ENCODE peak calls at places on chromosomes 7 and 10, in ten cellular contexts. One of them, this sample, is unnamed.

GRCh38 chr10:70674560-70675495 is 2.5 kb downstream of the ADAMTS14 start:
- DNase-seq in astrocyte of the hippocampus: no peak
- DNase-seq in non-pigmented ciliary epithelial cell: no peak
- DNase-seq in GM23338: no peak
- DNase-seq in AG04450: no peak
- DNase-seq in endothelial cell: no peak
- DNase-seq in germinal center: no peak
- DNase-seq in astrocyte of the spinal cord: no peak
- DNase-seq in AG08396: no peak
- DNase-seq in tibial artery: no peak
- DNase-seq in this sample: no peak

GRCh38 chr10:62648941-62649340 is 155.6 kb upstream of the ADO start:
- DNase-seq in astrocyte of the hippocampus: no peak
- DNase-seq in non-pigmented ciliary epithelial cell: no peak
- DNase-seq in GM23338: no peak
- DNase-seq in AG04450: no peak
- DNase-seq in endothelial cell: no peak
- DNase-seq in germinal center: no peak
- DNase-seq in astrocyte of the spinal cord: no peak
- DNase-seq in AG08396: no peak
- DNase-seq in tibial artery: no peak
- DNase-seq in this sample: no peak

GRCh38 chr10:21614000-21614399 is 80.0 kb downstream of the MLLT10 start:
- DNase-seq in astrocyte of the hippocampus: no peak
- DNase-seq in non-pigmented ciliary epithelial cell: no peak
- DNase-seq in GM23338: peak
- DNase-seq in AG04450: no peak
- DNase-seq in endothelial cell: no peak
- DNase-seq in germinal center: no peak
- DNase-seq in astrocyte of the spinal cord: no peak
- DNase-seq in AG08396: no peak
- DNase-seq in tibial artery: no peak
- DNase-seq in this sample: no peak

GRCh38 chr7:80439894-80440811 is 71.7 kb downstream of the GNAT3 start:
- DNase-seq in astrocyte of the hippocampus: peak
- DNase-seq in non-pigmented ciliary epithelial cell: no peak
- DNase-seq in GM23338: no peak
- DNase-seq in AG04450: no peak
- DNase-seq in endothelial cell: no peak
- DNase-seq in germinal center: no peak
- DNase-seq in astrocyte of the spinal cord: peak
- DNase-seq in AG08396: peak
- DNase-seq in tibial artery: no peak
- DNase-seq in this sample: no peak

GRCh38 chr10:19532411-19532810 is 283.8 kb upstream of the PLXDC2 start:
- DNase-seq in astrocyte of the hippocampus: no peak
- DNase-seq in non-pigmented ciliary epithelial cell: no peak
- DNase-seq in GM23338: no peak
- DNase-seq in AG04450: no peak
- DNase-seq in endothelial cell: no peak
- DNase-seq in germinal center: no peak
- DNase-seq in astrocyte of the spinal cord: no peak
- DNase-seq in AG08396: no peak
- DNase-seq in tibial artery: no peak
- DNase-seq in this sample: no peak

GRCh38 chr10:30359373-30360206 is 10.5 kb upstream of the MTPAP start:
- DNase-seq in astrocyte of the hippocampus: peak
- DNase-seq in non-pigmented ciliary epithelial cell: no peak
- DNase-seq in GM23338: peak
- DNase-seq in AG04450: no peak
- DNase-seq in endothelial cell: peak
- DNase-seq in germinal center: peak
- DNase-seq in astrocyte of the spinal cord: peak
- DNase-seq in AG08396: peak
- DNase-seq in tibial artery: peak
- DNase-seq in this sample: peak

GRCh38 chr10:118980135-118980865 is 49.2 kb upstream of the NANOS1 start:
- DNase-seq in astrocyte of the hippocampus: no peak
- DNase-seq in non-pigmented ciliary epithelial cell: no peak
- DNase-seq in GM23338: no peak
- DNase-seq in AG04450: no peak
- DNase-seq in endothelial cell: no peak
- DNase-seq in germinal center: no peak
- DNase-seq in astrocyte of the spinal cord: no peak
- DNase-seq in AG08396: no peak
- DNase-seq in tibial artery: no peak
- DNase-seq in this sample: no peak

GRCh38 chr10:130547368-130547767 is 411.2 kb downstream of the GLRX3 start:
- DNase-seq in astrocyte of the hippocampus: no peak
- DNase-seq in non-pigmented ciliary epithelial cell: no peak
- DNase-seq in GM23338: no peak
- DNase-seq in AG04450: no peak
- DNase-seq in endothelial cell: no peak
- DNase-seq in germinal center: no peak
- DNase-seq in astrocyte of the spinal cord: no peak
- DNase-seq in AG08396: no peak
- DNase-seq in tibial artery: no peak
- DNase-seq in this sample: no peak

GRCh38 chr10:69819713-69820506 is 18.2 kb downstream of the COL13A1 start:
- DNase-seq in astrocyte of the hippocampus: peak
- DNase-seq in non-pigmented ciliary epithelial cell: no peak
- DNase-seq in GM23338: no peak
- DNase-seq in AG04450: no peak
- DNase-seq in endothelial cell: no peak
- DNase-seq in germinal center: no peak
- DNase-seq in astrocyte of the spinal cord: no peak
- DNase-seq in AG08396: peak
- DNase-seq in tibial artery: no peak
- DNase-seq in this sample: no peak

GRCh38 chr7:25851332-25852248 is 300.4 kb upstream of the NFE2L3 start:
- DNase-seq in astrocyte of the hippocampus: peak
- DNase-seq in non-pigmented ciliary epithelial cell: no peak
- DNase-seq in GM23338: peak
- DNase-seq in AG04450: peak
- DNase-seq in endothelial cell: peak
- DNase-seq in germinal center: peak
- DNase-seq in astrocyte of the spinal cord: peak
- DNase-seq in AG08396: peak
- DNase-seq in tibial artery: peak
- DNase-seq in this sample: peak

GRCh38 chr7:1512781-1513656 is 8.8 kb upstream of the INTS1 start:
- DNase-seq in astrocyte of the hippocampus: peak
- DNase-seq in non-pigmented ciliary epithelial cell: no peak
- DNase-seq in GM23338: no peak
- DNase-seq in AG04450: no peak
- DNase-seq in endothelial cell: no peak
- DNase-seq in germinal center: peak
- DNase-seq in astrocyte of the spinal cord: peak
- DNase-seq in AG08396: peak
- DNase-seq in tibial artery: peak
- DNase-seq in this sample: no peak

GRCh38 chr10:99435986-99436633 is 5.7 kb upstream of the GOT1 start:
- DNase-seq in astrocyte of the hippocampus: peak
- DNase-seq in non-pigmented ciliary epithelial cell: peak
- DNase-seq in GM23338: peak
- DNase-seq in AG04450: peak
- DNase-seq in endothelial cell: peak
- DNase-seq in germinal center: peak
- DNase-seq in astrocyte of the spinal cord: peak
- DNase-seq in AG08396: peak
- DNase-seq in tibial artery: no peak
- DNase-seq in this sample: no peak

GRCh38 chr7:1758417-1758858 is 88.4 kb downstream of the ELFN1 start:
- DNase-seq in astrocyte of the hippocampus: peak
- DNase-seq in non-pigmented ciliary epithelial cell: no peak
- DNase-seq in GM23338: peak
- DNase-seq in AG04450: no peak
- DNase-seq in endothelial cell: no peak
- DNase-seq in germinal center: no peak
- DNase-seq in astrocyte of the spinal cord: no peak
- DNase-seq in AG08396: peak
- DNase-seq in tibial artery: no peak
- DNase-seq in this sample: no peak

GRCh38 chr10:25748509-25748908 is 185.5 kb upstream of the MYO3A start:
- DNase-seq in astrocyte of the hippocampus: no peak
- DNase-seq in non-pigmented ciliary epithelial cell: no peak
- DNase-seq in GM23338: no peak
- DNase-seq in AG04450: no peak
- DNase-seq in endothelial cell: no peak
- DNase-seq in germinal center: no peak
- DNase-seq in astrocyte of the spinal cord: no peak
- DNase-seq in AG08396: no peak
- DNase-seq in tibial artery: no peak
- DNase-seq in this sample: peak

GRCh38 chr10:111705026-111705425 is 478.5 kb downstream of the GPAM start:
- DNase-seq in astrocyte of the hippocampus: peak
- DNase-seq in non-pigmented ciliary epithelial cell: no peak
- DNase-seq in GM23338: no peak
- DNase-seq in AG04450: no peak
- DNase-seq in endothelial cell: no peak
- DNase-seq in germinal center: no peak
- DNase-seq in astrocyte of the spinal cord: no peak
- DNase-seq in AG08396: no peak
- DNase-seq in tibial artery: no peak
- DNase-seq in this sample: no peak

GRCh38 chr7:45573636-45574470 is at the start of gene ADCY1:
- DNase-seq in astrocyte of the hippocampus: peak
- DNase-seq in non-pigmented ciliary epithelial cell: no peak
- DNase-seq in GM23338: peak
- DNase-seq in AG04450: no peak
- DNase-seq in endothelial cell: peak
- DNase-seq in germinal center: peak
- DNase-seq in astrocyte of the spinal cord: no peak
- DNase-seq in AG08396: peak
- DNase-seq in tibial artery: no peak
- DNase-seq in this sample: no peak